ENCODE peak calls at places on chromosome 3, in four cellular contexts. A is MV-4-11; C is Jurkat, Clone E6-1; P is esophagus muscularis mucosa. N is an unnamed sample.
A peak's percentile ranks its signal among the peaks of the same experiment; 100 is the strongest.

GRCh38 chr3:47871389-47871788 is 68.5 kb downstream of the DHX30 start:
- DNase-seq in A (no peak), P (no peak), C (no peak), N (no peak)

GRCh38 chr3:14791343-14791945 is 27.3 kb upstream of the FGD5 start:
- DNase-seq in A (peak; percentile 6), P (no peak), C (peak; percentile 39), N (peak; percentile 18)

GRCh38 chr3:143480306-143480852 is 360.8 kb downstream of the CHST2 start:
- DNase-seq in C (no peak), P (no peak), A (no peak), N (no peak)

GRCh38 chr3:174614046-174614445 is 245.1 kb upstream of the NAALADL2 start:
- DNase-seq in A (no peak), P (no peak), C (no peak), N (no peak)

GRCh38 chr3:97389883-97390282 is 374.7 kb upstream of the ARL6 start:
- DNase-seq in A (no peak), P (no peak), C (no peak), N (no peak)

GRCh38 chr3:46162975-46163550 is 45.0 kb downstream of the CCR1 start:
- DNase-seq in P (no peak), A (no peak), C (no peak), N (no peak)

GRCh38 chr3:71332813-71333212 is 250.7 kb downstream of the FOXP1 start:
- DNase-seq in A (no peak), P (no peak), C (no peak), N (no peak)

GRCh38 chr3:106809633-106810460 is 567.4 kb upstream of the CCDC54 start:
- DNase-seq in A (no peak), C (no peak), P (no peak), N (no peak)

GRCh38 chr3:4835616-4836043 is 143.6 kb upstream of the BHLHE40 start:
- DNase-seq in A (no peak), P (no peak), C (peak; percentile 68), N (no peak)

GRCh38 chr3:111577798-111578685 is 17.1 kb downstream of the ZBED2 start:
- DNase-seq in A (peak; percentile 51), P (no peak), C (peak; percentile 56), N (no peak)

GRCh38 chr3:42685891-42686820 is 819 bp downstream of the KLHL40 start:
- DNase-seq in C (no peak), P (no peak), A (no peak), N (no peak)

GRCh38 chr3:137071104-137071503 is 113.3 kb downstream of the IL20RB start:
- DNase-seq in A (no peak), P (no peak), C (no peak), N (no peak)

GRCh38 chr3:98778852-98779379 is 15.8 kb downstream of the ST3GAL6 start:
- DNase-seq in A (peak; percentile 82), C (no peak), P (no peak), N (no peak)

GRCh38 chr3:183117046-183117445 is 17.8 kb upstream of the MCCC1 start:
- DNase-seq in P (no peak), A (no peak), C (no peak), N (no peak)

GRCh38 chr3:123338021-123338619 is 110.8 kb downstream of the ADCY5 start:
- DNase-seq in A (no peak), P (no peak), C (no peak), N (no peak)

GRCh38 chr3:41715376-41715775 is 246.5 kb downstream of the ULK4 start:
- DNase-seq in A (no peak), P (no peak), C (no peak), N (no peak)

GRCh38 chr3:13770390-13771169 is 109.3 kb downstream of the WNT7A start:
- DNase-seq in C (peak; percentile 44), A (no peak), P (no peak), N (no peak)

GRCh38 chr3:78823859-78824258 is 943.9 kb downstream of the ROBO1 start:
- DNase-seq in A (no peak), C (no peak), P (no peak), N (no peak)

GRCh38 chr3:179149239-179149887 is 1.2 kb downstream of the PIK3CA start:
- DNase-seq in A (no peak), C (no peak), P (no peak), N (no peak)

GRCh38 chr3:59866076-59866475 is 816.3 kb upstream of the CFAP20DC start:
- DNase-seq in C (no peak), P (no peak), A (peak; percentile 80), N (no peak)

GRCh38 chr3:101128786-101129185 is 135.6 kb upstream of the ABI3BP start:
- DNase-seq in A (no peak), P (no peak), C (no peak), N (no peak)

GRCh38 chr3:108100906-108101305 is 10.1 kb upstream of the CD47 start:
- DNase-seq in C (peak; percentile 74), P (no peak), A (peak; percentile 95), N (no peak)

GRCh38 chr3:167051421-167051820 is 328.7 kb downstream of the ZBBX start:
- DNase-seq in P (no peak), A (no peak), C (no peak), N (no peak)

GRCh38 chr3:99641480-99641879 is 3.1 kb downstream of the COL8A1 start:
- DNase-seq in P (no peak), C (no peak), A (no peak), N (no peak)

GRCh38 chr3:1326546-1326945 is 233.7 kb downstream of the CNTN6 start:
- DNase-seq in C (no peak), P (no peak), A (no peak), N (no peak)

GRCh38 chr3:188948658-188949400 is 222.9 kb upstream of the TPRG1 start:
- DNase-seq in P (peak; percentile 90), C (no peak), A (peak; percentile 98), N (peak; percentile 29)

GRCh38 chr3:64437126-64437525 is 211.9 kb upstream of the PRICKLE2 start:
- DNase-seq in A (no peak), C (no peak), P (no peak), N (no peak)

GRCh38 chr3:64056616-64057165 is 33.4 kb upstream of the PSMD6 start:
- DNase-seq in C (no peak), A (no peak), P (no peak), N (no peak)

GRCh38 chr3:53815067-53815466 is 31.2 kb downstream of the CHDH start:
- DNase-seq in A (no peak), C (no peak), P (no peak), N (no peak)

GRCh38 chr3:150248116-150248864 is 159.8 kb upstream of the TSC22D2 start:
- DNase-seq in P (no peak), C (no peak), A (no peak), N (no peak)

N was measured in gastrocnemius medialis.